ENCODE peak calls at places on chromosomes 12 and 14, in six cellular contexts. W, Z, F, V, R and L are unnamed samples.

GRCh38 chr12:94204647-94205247 is 56.4 kb downstream of the PLXNC1 start:
- DNase-seq in W (no peak), Z (no peak), F (no peak), V (no peak), R (no peak), L (no peak)

GRCh38 chr12:127760996-127761395 is 506.0 kb upstream of the TMEM132C start:
- DNase-seq in W (no peak), Z (no peak), F (no peak), V (no peak), R (no peak), L (no peak)

GRCh38 chr12:132550014-132550802 is 60.2 kb downstream of the LRCOL1 start:
- DNase-seq in W (no peak), Z (no peak), F (no peak), V (no peak), R (no peak), L (no peak)

GRCh38 chr14:49892301-49892635 is 614 bp upstream of the ARF6 start:
- DNase-seq in W (peak), Z (peak), F (peak), V (no peak), R (peak), L (peak)

GRCh38 chr12:132219323-132219722 is 75.1 kb downstream of the NOC4L start:
- DNase-seq in W (no peak), Z (peak), F (no peak), V (no peak), R (no peak), L (no peak)

GRCh38 chr14:56490379-56490778 is 89.2 kb upstream of the TMEM260 start:
- DNase-seq in W (peak), Z (peak), F (no peak), V (no peak), R (peak), L (peak)

GRCh38 chr14:23530360-23531055 is 21.1 kb downstream of the ZFHX2 start:
- DNase-seq in W (no peak), Z (no peak), F (no peak), V (no peak), R (no peak), L (no peak)

GRCh38 chr14:54211562-54212308 is 185.1 kb upstream of the CDKN3 start:
- DNase-seq in W (peak), Z (no peak), F (no peak), V (no peak), R (no peak), L (no peak)

GRCh38 chr14:103107455-103107854 is 12.9 kb downstream of the EXOC3L4 start:
- DNase-seq in W (no peak), Z (no peak), F (no peak), V (no peak), R (no peak), L (no peak)